ENCODE peak calls at places on chromosomes 2 and 18, in nine cellular contexts. P is IMR-90, H is mesendoderm, R is neuronal stem cell, Y is fibroblast of lung, K is endothelial cell of umbilical vein, I is HCT116, M is mesenchymal stem cell, J is keratinocyte. Z is an unnamed sample. For H3K27me3, the result is how much of the 10 kb centered on the place peaks cover.

GRCh38 chr2:98333922-98334321 is 12.3 kb upstream of the CNGA3 start:
- DNase-seq in M (no peak), I (no peak), H (no peak), J (no peak), R (no peak), P (peak), K (no peak), Y (peak), Z (no peak)

GRCh38 chr2:176491172-176491904 is 222.1 kb downstream of the MTX2 start:
- DNase-seq in K (no peak), P (peak), J (peak), Y (peak), R (no peak), I (no peak), H (peak), M (peak), Z (peak)

GRCh38 chr2:19744456-19744855 is 157.3 kb downstream of the TTC32 start:
- DNase-seq in M (no peak), H (no peak), J (no peak), Y (no peak), P (no peak), K (no peak), I (no peak), R (no peak), Z (no peak)

GRCh38 chr18:2715990-2716389 is 60.5 kb downstream of the SMCHD1 start:
- DNase-seq in P (peak), K (no peak), R (no peak), M (peak), H (no peak), I (no peak), Y (peak), J (no peak), Z (no peak)

GRCh38 chr2:62432407-62432806 is 73.6 kb downstream of the TMEM17 start:
- DNase-seq in H (no peak), K (no peak), R (no peak), J (no peak), M (no peak), I (no peak), P (no peak), Y (no peak), Z (no peak)

GRCh38 chr2:3131636-3132326 is 245.8 kb downstream of the EIPR1 start:
- DNase-seq in K (no peak), P (no peak), Y (no peak), I (no peak), M (no peak), H (no peak), J (no peak), R (no peak), Z (no peak)

GRCh38 chr2:196372811-196373664 is 201.7 kb upstream of the STK17B start:
- DNase-seq in J (no peak), H (no peak), P (no peak), R (no peak), K (peak), M (no peak), I (no peak), Y (peak), Z (no peak)

GRCh38 chr2:19812166-19812565 is 89.6 kb downstream of the TTC32 start:
- DNase-seq in Y (no peak), K (no peak), I (no peak), H (no peak), P (no peak), R (no peak), M (no peak), J (no peak), Z (no peak)

GRCh38 chr2:111972955-111973565 is 74.7 kb downstream of the MERTK start:
- DNase-seq in M (no peak), K (no peak), R (no peak), H (no peak), J (no peak), Y (peak), I (no peak), P (no peak), Z (peak)

GRCh38 chr2:161307676-161308075 is 549 bp upstream of the PSMD14 start:
- DNase-seq in P (no peak), H (peak), R (no peak), Y (peak), I (no peak), J (no peak), K (peak), M (no peak), Z (peak)

GRCh38 chr18:36516726-36517125 is 219.2 kb downstream of the FHOD3 start:
- DNase-seq in J (no peak), K (no peak), Y (no peak), M (no peak), H (peak), R (no peak), I (no peak), P (no peak), Z (no peak)

GRCh38 chr2:99701503-99701902 is 211.7 kb upstream of the REV1 start:
- DNase-seq in P (peak), K (no peak), H (no peak), I (no peak), M (no peak), Y (no peak), R (no peak), J (peak), Z (peak)

GRCh38 chr18:25453556-25454269 is 101.7 kb upstream of the ZNF521 start:
- DNase-seq in R (no peak), I (no peak), Y (peak), M (peak), H (no peak), K (no peak), J (no peak), P (peak), Z (no peak)

GRCh38 chr2:192499476-192499875 is 304.7 kb upstream of the TMEFF2 start:
- DNase-seq in R (no peak), H (peak), K (no peak), Y (peak), P (no peak), J (no peak), M (peak), I (no peak), Z (peak)

GRCh38 chr2:193272011-193272410 is 1077.3 kb upstream of the TMEFF2 start:
- DNase-seq in H (no peak), K (no peak), I (no peak), M (no peak), J (no peak), Y (no peak), R (no peak), P (no peak), Z (no peak)

GRCh38 chr2:174442546-174443510 is 44.0 kb downstream of the GPR155 start:
- DNase-seq in I (peak), K (no peak), J (peak), R (no peak), M (peak), Y (peak), H (peak), P (peak), Z (peak)

GRCh38 chr2:203673933-203674332 is 32.5 kb upstream of the CD28 start:
- DNase-seq in Y (peak), I (no peak), J (no peak), R (no peak), M (peak), H (no peak), K (no peak), P (no peak), Z (no peak)

GRCh38 chr2:200471324-200471848 is 38.5 kb downstream of the KCTD18 start:
- DNase-seq in H (peak), P (no peak), K (peak), R (peak), J (no peak), M (peak), I (peak), Y (peak), Z (peak)

GRCh38 chr2:12170151-12170550 is 423.7 kb downstream of the LPIN1 start:
- DNase-seq in Y (no peak), R (no peak), I (no peak), H (no peak), P (peak), M (peak), K (no peak), J (no peak), Z (no peak)

GRCh38 chr18:56889621-56890020 is 238.5 kb downstream of the WDR7 start:
- DNase-seq in J (no peak), R (no peak), M (no peak), Y (no peak), I (no peak), H (peak), P (no peak), K (no peak), Z (no peak)

GRCh38 chr2:224220581-224221255 is 181.2 kb downstream of the FAM124B start:
- DNase-seq in K (peak), Y (peak), I (no peak), H (peak), M (peak), R (no peak), P (peak), J (no peak), Z (peak)

GRCh38 chr18:8423051-8423558 is 186.1 kb upstream of the RAB12 start:
- DNase-seq in I (peak), M (peak), Y (peak), J (no peak), H (peak), R (no peak), K (peak), P (peak), Z (peak)

GRCh38 chr18:51211552-51211951 is 14.1 kb upstream of the MEX3C start:
- DNase-seq in H (no peak), I (no peak), K (peak), P (peak), Y (peak), M (peak), R (no peak), J (no peak), Z (peak)

GRCh38 chr2:72013726-72014125 is 133.9 kb downstream of the CYP26B1 start:
- DNase-seq in M (no peak), I (no peak), R (no peak), P (no peak), J (no peak), Y (no peak), K (no peak), H (no peak), Z (no peak)

GRCh38 chr2:41894563-41895333 is 153.1 kb upstream of the PKDCC start:
- DNase-seq in R (no peak), Y (no peak), J (no peak), P (no peak), I (no peak), K (no peak), M (no peak), H (no peak), Z (no peak)

GRCh38 chr2:149652520-149652919 is 64.9 kb upstream of the MMADHC start:
- DNase-seq in M (peak), K (no peak), J (no peak), Y (peak), I (no peak), H (no peak), R (no peak), P (no peak), Z (no peak)

GRCh38 chr18:26468931-26469340 is 79.4 kb downstream of the KCTD1 start:
- DNase-seq in I (no peak), H (peak), Y (no peak), R (no peak), M (peak), J (no peak), P (no peak), K (peak), Z (peak)

GRCh38 chr2:190382851-190383250 is 25.3 kb upstream of the MFSD6 start:
- DNase-seq in H (peak), R (no peak), I (peak), J (peak), Y (peak), P (peak), K (peak), M (peak), Z (peak)

GRCh38 chr2:112311932-112312331 is 36.5 kb downstream of the ZC3H6 start:
- DNase-seq in K (no peak), M (no peak), P (no peak), Y (no peak), I (no peak), J (no peak), H (no peak), R (no peak), Z (no peak)

GRCh38 chr2:62205554-62205953 is 9.6 kb downstream of the B3GNT2 start:
- DNase-seq in K (no peak), Y (no peak), I (no peak), H (no peak), M (no peak), J (no peak), R (no peak), P (no peak), Z (no peak)

DNA sequence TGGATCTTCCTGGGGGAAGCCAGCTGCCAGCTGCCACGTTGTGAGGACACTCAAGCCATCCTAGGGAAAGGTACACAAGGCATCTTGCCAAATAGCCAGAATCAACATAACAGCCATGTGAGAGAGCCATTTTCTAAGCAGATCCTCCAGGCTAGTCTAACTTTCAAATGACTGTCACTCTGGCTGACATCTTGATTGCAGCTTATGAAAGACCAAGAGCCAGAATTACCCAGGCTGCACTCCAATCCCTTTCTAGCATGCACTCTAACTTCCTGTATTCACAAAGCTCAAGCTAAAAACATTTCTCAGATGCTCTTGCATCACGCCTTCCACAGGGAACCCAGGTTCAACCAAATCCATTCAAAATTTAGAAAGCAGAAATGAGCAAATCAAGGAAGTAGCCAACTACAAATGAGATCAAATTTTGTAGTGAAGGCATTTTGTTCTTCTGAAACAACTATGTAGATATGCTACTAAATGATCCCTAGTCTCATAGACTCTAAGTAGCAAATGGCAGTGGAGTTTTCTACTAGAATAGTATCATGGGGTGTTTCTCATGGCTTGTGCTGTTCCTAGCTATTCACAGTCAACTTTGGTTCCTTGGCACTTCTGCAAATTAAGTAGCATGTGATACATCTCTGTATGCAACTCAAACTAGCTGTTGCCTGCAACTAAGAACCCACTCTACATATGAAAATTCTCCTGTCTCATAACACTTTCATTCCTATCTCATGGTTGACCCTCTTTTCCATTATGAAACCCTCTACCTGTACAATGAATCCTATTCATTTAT is 281.9 kb downstream of the ZEB2 start:
- DNase-seq in M (no peak), I (no peak), R (no peak), Y (no peak), H (no peak), P (no peak), J (no peak), K (no peak), Z (no peak)
- H3K4me2 ChIP-seq in M (no peak), I (no peak), R (no peak), Y (no peak), H (no peak), P (no peak), J (no peak), K (no peak), Z (no peak)

DNA sequence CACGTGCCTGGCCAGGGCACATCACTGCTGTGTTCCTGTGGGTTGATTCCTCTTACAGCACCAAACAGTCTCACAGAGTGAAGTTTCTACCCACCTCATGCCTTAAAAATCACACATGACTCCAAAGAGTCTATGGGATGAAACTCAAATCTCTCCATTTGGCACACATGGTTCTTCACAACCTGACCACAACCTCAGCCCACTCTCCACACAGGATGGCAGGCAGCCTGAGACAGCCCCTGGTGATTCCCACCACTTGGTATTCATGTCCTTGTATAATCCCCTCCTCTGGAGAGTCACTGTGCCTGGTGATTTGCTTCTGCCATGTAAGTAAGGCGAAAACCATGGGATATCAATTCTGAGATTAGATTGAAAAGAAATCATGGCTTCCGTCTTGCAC is 46.2 kb downstream of the LBH start:
- DNase-seq in Y (no peak), R (no peak), H (no peak), P (no peak), J (no peak), M (no peak), I (no peak), K (no peak), Z (no peak)
- H3K9ac ChIP-seq in Y (no peak), R (no peak), H (no peak), P (no peak), J (no peak), M (no peak), I (no peak), K (no peak), Z (no peak)

GRCh38 chr2:236162804-236163482 is 5.2 kb downstream of the GBX2 start:
- DNase-seq in I (no peak), R (peak), K (no peak), M (no peak), P (no peak), Y (no peak), J (no peak), H (no peak), Z (no peak)
- H3K27me3 ChIP-seq in I (under half), R (half or more), K (under half), M (half or more), P (half or more), Y (half or more), J (under half), H (half or more), Z (under half)

GRCh38 chr2:31170071-31170698 is 31.9 kb upstream of the GALNT14 start:
- DNase-seq in J (peak), M (peak), P (peak), K (peak), I (peak), H (peak), R (peak), Y (peak), Z (peak)

GRCh38 chr2:31176742-31177141 is 38.5 kb upstream of the GALNT14 start:
- DNase-seq in M (no peak), K (no peak), I (no peak), H (no peak), R (no peak), Y (no peak), P (no peak), J (no peak), Z (no peak)

GRCh38 chr2:31168291-31168690 is 30.1 kb upstream of the GALNT14 start:
- DNase-seq in Y (no peak), I (no peak), J (no peak), M (peak), R (no peak), P (no peak), K (no peak), H (no peak), Z (no peak)

GRCh38 chr2:31171142-31171541 is 32.9 kb upstream of the GALNT14 start:
- DNase-seq in H (no peak), J (no peak), K (no peak), I (no peak), M (no peak), R (no peak), P (no peak), Y (no peak), Z (no peak)
- H3K4me2 ChIP-seq in H (no peak), J (no peak), K (no peak), I (no peak), M (no peak), R (no peak), P (no peak), Y (no peak), Z (no peak)

GRCh38 chr2:104866883-104867350 is 13.0 kb downstream of the POU3F3 start:
- DNase-seq in J (no peak), M (no peak), I (no peak), P (no peak), R (peak), K (no peak), H (no peak), Y (no peak), Z (no peak)

GRCh38 chr2:104864751-104865470 is 11.0 kb downstream of the POU3F3 start:
- DNase-seq in P (no peak), M (no peak), I (no peak), R (no peak), K (no peak), J (no peak), H (no peak), Y (no peak), Z (no peak)

GRCh38 chr2:104866122-104866864 is 12.4 kb downstream of the POU3F3 start:
- DNase-seq in M (no peak), I (no peak), R (no peak), K (no peak), J (no peak), P (no peak), Y (no peak), H (no peak), Z (no peak)

GRCh38 chr2:104868081-104868806 is 14.3 kb downstream of the POU3F3 start:
- DNase-seq in Y (no peak), K (no peak), R (no peak), P (no peak), I (no peak), M (no peak), H (no peak), J (no peak), Z (no peak)

GRCh38 chr2:104867351-104868080 is 13.6 kb downstream of the POU3F3 start:
- DNase-seq in I (no peak), H (peak), J (no peak), Y (no peak), P (no peak), R (peak), K (no peak), M (no peak), Z (no peak)
- H3K9ac ChIP-seq in I (no peak), H (no peak), J (no peak), Y (no peak), P (no peak), R (no peak), K (no peak), M (no peak), Z (no peak)

DNA sequence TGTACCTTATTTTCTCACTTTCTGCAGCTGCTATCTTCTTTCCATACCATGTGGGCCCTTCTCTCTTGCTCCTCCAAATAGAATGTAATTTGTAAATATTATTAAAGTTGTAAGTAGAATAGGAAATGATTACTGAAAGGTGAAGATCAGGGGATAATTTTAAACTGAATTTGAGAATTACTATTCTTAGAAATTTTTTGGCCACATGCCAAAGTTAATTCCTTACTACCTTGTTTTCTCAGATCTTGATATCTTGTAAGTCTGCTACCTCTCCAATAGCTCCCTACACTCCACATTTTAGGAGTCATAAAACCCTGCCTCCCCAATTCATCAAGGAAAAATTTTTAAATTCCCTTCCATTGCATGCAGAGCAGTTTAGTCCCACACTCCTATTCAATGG is 442.7 kb downstream of the SATB2 start:
- DNase-seq in I (no peak), K (no peak), J (no peak), R (no peak), M (no peak), H (no peak), P (no peak), Y (no peak), Z (no peak)
- H3K27me3 ChIP-seq in I (under half), K (under half), J (under half), R (under half), M (under half), H (under half), P (under half), Y (under half), Z (under half)

GRCh38 chr2:74385396-74385795 is 5.3 kb upstream of the DCTN1 start:
- DNase-seq in K (no peak), I (no peak), Y (no peak), R (no peak), M (no peak), H (peak), P (no peak), J (no peak), Z (no peak)

GRCh38 chr2:74391209-74391579 is 11.1 kb upstream of the DCTN1 start:
- DNase-seq in J (peak), I (no peak), Y (peak), K (peak), M (peak), R (no peak), H (peak), P (peak), Z (peak)

GRCh38 chr2:74390601-74391000 is 10.5 kb upstream of the DCTN1 start:
- DNase-seq in J (no peak), P (no peak), R (no peak), H (no peak), Y (no peak), K (no peak), I (no peak), M (no peak), Z (no peak)

GRCh38 chr2:74384051-74384450 is 3.9 kb upstream of the DCTN1 start:
- DNase-seq in J (no peak), P (peak), K (no peak), R (no peak), Y (no peak), M (no peak), I (no peak), H (no peak), Z (no peak)

GRCh38 chr2:74387346-74387745 is 7.2 kb upstream of the DCTN1 start:
- DNase-seq in I (no peak), M (peak), K (no peak), Y (no peak), H (no peak), R (no peak), J (no peak), P (peak), Z (no peak)
- H3K4me2 ChIP-seq in I (no peak), M (no peak), K (no peak), Y (no peak), H (no peak), R (no peak), J (no peak), P (no peak), Z (no peak)

Z was measured in PC-3.